ENCODE peak calls at places on chromosomes 5 and 9, in four cellular contexts. F, U, S and M are unnamed samples.

GRCh38 chr5:115510145-115510640 is 34.4 kb downstream of the FEM1C start:
- DNase-seq in S (no peak), U (no peak), F (no peak), M (no peak)

GRCh38 chr9:94011134-94011533 is 56.0 kb upstream of the BARX1 start:
- DNase-seq in U (peak; percentile 32), S (peak; percentile 53), F (peak; percentile 13), M (no peak)

GRCh38 chr9:21995652-21996275 is 1.2 kb downstream of the CDKN2B-AS1 start:
- DNase-seq in F (peak; percentile 91), S (no peak), U (peak; percentile 54), M (no peak)

GRCh38 chr9:5868235-5868634 is 22.5 kb upstream of the MLANA start:
- DNase-seq in S (no peak), U (no peak), F (no peak), M (no peak)

GRCh38 chr5:91091471-91092234 is 291.5 kb downstream of the ARRDC3 start:
- DNase-seq in F (no peak), S (no peak), U (no peak), M (no peak)

GRCh38 chr9:37417857-37418618 is 4.5 kb upstream of the GRHPR start:
- DNase-seq in F (no peak), U (peak; percentile 39), S (no peak), M (no peak)

GRCh38 chr9:33393581-33393980 is 8.8 kb downstream of the AQP7 start:
- DNase-seq in F (peak; percentile 50), U (no peak), S (no peak), M (no peak)

GRCh38 chr5:51539232-51539631 is 156.0 kb downstream of the ISL1 start:
- DNase-seq in F (no peak), U (no peak), S (no peak), M (no peak)

GRCh38 chr5:28286566-28286965 is 1248.2 kb upstream of the CDH9 start:
- DNase-seq in S (no peak), F (no peak), U (peak; percentile 36), M (no peak)